ENCODE peak calls at places on chromosome 16, in four cellular contexts. P is prostate gland, L is HFF-Myc, J is choroid plexus epithelial cell. Q is an unnamed sample.

GRCh38 chr16:69607674-69608073 is 41.9 kb downstream of the NFAT5 start:
- DNase-seq in L (no peak), P (no peak), J (no peak), Q (no peak)

GRCh38 chr16:85051710-85052082 is 24.1 kb downstream of the KIAA0513 start:
- DNase-seq in L (no peak), J (no peak), P (no peak), Q (no peak)

GRCh38 chr16:14196539-14196938 is 125.4 kb downstream of the MRTFB start:
- DNase-seq in P (no peak), J (peak; percentile 38), L (no peak), Q (peak; percentile 19)

GRCh38 chr16:85715169-85716015 is 26.6 kb upstream of the GINS2 start:
- DNase-seq in L (no peak), P (peak; percentile 55), J (peak; percentile 41), Q (peak; percentile 62)

GRCh38 chr16:50407351-50407750 is 38.6 kb upstream of the BRD7 start:
- DNase-seq in J (no peak), P (no peak), L (no peak), Q (no peak)

GRCh38 chr16:50688083-50688482 is 5.3 kb upstream of the NOD2 start:
- DNase-seq in J (no peak), L (no peak), P (no peak), Q (no peak)

GRCh38 chr16:85718682-85719081 is 29.9 kb upstream of the GINS2 start:
- DNase-seq in P (no peak), L (no peak), J (peak; percentile 13), Q (no peak)

GRCh38 chr16:3168706-3169105 is 19.3 kb upstream of the OR1F1 start:
- DNase-seq in L (no peak), J (no peak), P (no peak), Q (no peak)

GRCh38 chr16:54347961-54348360 is 61.4 kb upstream of the IRX3 start:
- DNase-seq in P (no peak), J (no peak), L (no peak), Q (no peak)

GRCh38 chr16:85858984-85859817 is 39.8 kb upstream of the IRF8 start:
- DNase-seq in J (no peak), L (no peak), P (no peak), Q (no peak)

GRCh38 chr16:9049241-9049640 is 42.2 kb upstream of the HAPSTR1 start:
- DNase-seq in L (no peak), P (no peak), J (peak; percentile 84), Q (peak; percentile 92)

GRCh38 chr16:9047689-9048301 is 43.6 kb upstream of the HAPSTR1 start:
- DNase-seq in L (peak; percentile 99), P (peak; percentile 66), J (peak; percentile 99), Q (peak; percentile 99)

GRCh38 chr16:9048302-9048700 is 43.1 kb upstream of the HAPSTR1 start:
- DNase-seq in P (no peak), J (peak; percentile 53), L (no peak), Q (no peak)

GRCh38 chr16:9053006-9053601 is 38.3 kb upstream of the HAPSTR1 start:
- DNase-seq in P (no peak), J (peak; percentile 89), L (no peak), Q (peak; percentile 88)

GRCh38 chr16:9050102-9050830 is 41.2 kb upstream of the HAPSTR1 start:
- DNase-seq in J (peak; percentile 41), L (no peak), P (no peak), Q (no peak)
- TF ChIP-seq CTCF in J (peak; percentile 72), L (peak; percentile 76), P (no peak), Q (peak; percentile 60)

GRCh38 chr16:87854053-87854906 is 15.0 kb downstream of the SLC7A5 start:
- DNase-seq in J (no peak), P (no peak), L (no peak), Q (no peak)

GRCh38 chr16:87855852-87856715 is 13.2 kb downstream of the SLC7A5 start:
- DNase-seq in J (peak; percentile 82), L (no peak), P (peak; percentile 83), Q (peak; percentile 62)

GRCh38 chr16:87853411-87854052 is 15.8 kb downstream of the SLC7A5 start:
- DNase-seq in J (peak; percentile 91), P (peak; percentile 96), L (peak; percentile 40), Q (peak; percentile 96)

GRCh38 chr16:87854907-87855683 is 14.2 kb downstream of the SLC7A5 start:
- DNase-seq in P (no peak), L (no peak), J (no peak), Q (no peak)

DNA sequence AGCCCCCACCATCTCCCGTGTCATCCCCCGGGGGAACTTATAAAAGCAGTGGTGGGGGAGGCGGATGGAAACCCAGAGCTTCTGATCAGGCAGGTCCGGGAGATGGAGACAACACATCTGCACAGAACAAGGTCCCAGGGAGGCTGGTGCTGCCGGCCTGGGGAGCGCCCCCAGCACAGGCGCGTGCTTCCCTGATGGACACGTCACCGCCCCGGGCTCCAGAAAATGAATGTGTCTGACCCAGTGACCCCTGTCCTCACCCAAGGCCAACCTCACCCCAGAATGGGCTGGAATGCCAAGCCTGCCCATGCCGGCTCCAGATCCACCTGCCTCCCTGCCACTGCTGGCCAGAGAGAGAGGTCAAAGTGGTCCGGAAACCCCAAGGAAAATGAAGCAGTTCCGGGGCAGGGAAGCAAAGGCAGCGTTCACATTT is 12.5 kb downstream of the SLC7A5 start:
- DNase-seq in L (no peak), P (no peak), J (peak; percentile 24), Q (no peak)
- H3K4me3 ChIP-seq in L (no peak overlapping the region), P (no peak overlapping the region), J (no peak overlapping the region), Q (no peak overlapping the region)

GRCh38 chr16:68244903-68245853 is at the start of gene PLA2G15:
- DNase-seq in P (peak; percentile 95), J (peak; percentile 97), L (peak; percentile 71), Q (peak; percentile 96)
- TF ChIP-seq CTCF in P (no peak), J (no peak), L (no peak), Q (no peak)

GRCh38 chr16:89199241-89200123 is 855 bp downstream of the SLC22A31 start:
- DNase-seq in J (no peak), P (no peak), L (no peak), Q (no peak)

GRCh38 chr16:89201467-89202377 is 1.4 kb upstream of the SLC22A31 start:
- DNase-seq in L (peak; percentile 5), J (peak; percentile 57), P (peak; percentile 89), Q (peak; percentile 67)

GRCh38 chr16:89200124-89200849 is at the start of gene SLC22A31:
- DNase-seq in J (no peak), L (no peak), P (no peak), Q (no peak)

GRCh38 chr16:89200850-89201466 is 621 bp upstream of the SLC22A31 start:
- DNase-seq in J (no peak), P (no peak), L (no peak), Q (no peak)

DNA sequence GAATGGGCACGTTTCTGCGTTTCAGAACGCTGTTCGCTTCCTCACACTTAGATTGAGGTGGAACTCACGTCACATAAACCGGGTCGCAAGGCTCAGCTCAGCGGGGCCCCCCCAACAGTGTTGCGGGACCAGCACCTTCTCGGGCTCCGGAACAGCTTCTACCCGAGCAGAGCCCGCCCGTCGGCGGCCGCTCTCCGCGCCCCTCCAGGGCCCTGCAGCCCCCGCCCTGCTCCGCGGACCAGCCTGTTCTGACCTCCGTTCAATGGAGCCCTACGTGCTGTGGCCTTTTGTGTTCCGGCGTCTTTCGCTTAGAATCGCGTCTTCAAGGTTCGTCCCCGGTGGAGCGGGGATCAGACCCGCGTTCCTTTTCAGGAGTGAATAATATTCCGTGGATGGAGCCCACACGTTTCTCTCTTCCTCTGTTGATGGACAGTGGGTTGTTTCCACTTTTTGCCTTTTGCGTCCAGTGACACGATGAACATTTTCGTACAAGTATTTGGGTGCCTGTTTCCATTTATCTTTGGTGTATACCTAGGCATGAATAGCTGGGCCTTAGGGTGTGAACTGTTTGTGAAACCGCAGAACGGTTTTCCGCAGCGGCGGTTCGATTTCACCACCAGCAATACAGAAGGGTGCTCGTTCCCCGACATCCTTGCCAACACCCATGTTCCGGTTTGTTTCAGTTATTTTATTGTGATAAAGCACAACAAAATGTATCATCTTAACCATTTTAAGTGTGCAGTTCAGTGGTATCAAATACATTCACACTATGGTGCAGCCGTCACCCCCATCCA is 2.3 kb upstream of the SLC22A31 start:
- DNase-seq in J (no peak), P (no peak), L (no peak), Q (no peak)
- H3K4me3 ChIP-seq in J (no peak overlapping the region), P (peak overlapping the region; percentile 26), L (no peak overlapping the region), Q (no peak overlapping the region)

GRCh38 chr16:73217654-73218053 is 169.7 kb upstream of the ZFHX3 start:
- DNase-seq in P (no peak), J (no peak), L (no peak), Q (no peak)

GRCh38 chr16:73214825-73215481 is 167.0 kb upstream of the ZFHX3 start:
- DNase-seq in L (peak; percentile 92), P (no peak), J (no peak), Q (peak; percentile 66)

GRCh38 chr16:73215482-73216377 is 167.8 kb upstream of the ZFHX3 start:
- DNase-seq in L (no peak), P (no peak), J (no peak), Q (peak; percentile 52)

GRCh38 chr16:73216932-73217331 is 169.0 kb upstream of the ZFHX3 start:
- DNase-seq in J (no peak), P (no peak), L (no peak), Q (no peak)

DNA sequence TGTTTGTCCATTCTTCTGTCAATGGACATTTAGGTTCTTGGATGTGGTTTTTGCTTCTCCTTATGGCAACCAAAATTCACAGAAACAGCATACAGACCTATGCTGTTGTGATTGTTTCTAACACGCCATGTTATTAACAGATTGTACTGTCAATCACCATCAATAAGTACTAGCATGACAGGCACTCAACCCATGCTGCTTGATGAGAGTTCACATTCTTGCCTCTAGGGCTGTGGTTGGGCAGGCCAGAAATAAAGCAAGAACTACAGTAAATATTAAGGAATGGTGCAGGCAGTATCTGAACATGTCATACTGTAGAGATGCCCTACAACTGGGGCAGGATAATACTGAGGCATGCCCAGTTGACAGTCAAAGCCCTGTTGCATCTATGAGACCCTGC is 171.2 kb upstream of the ZFHX3 start:
- DNase-seq in L (no peak), J (no peak), P (no peak), Q (no peak)
- TF ChIP-seq CTCF in L (peak; percentile 17), J (peak; percentile 35), P (no peak), Q (peak; percentile 30)

GRCh38 chr16:29962344-29962994 is 590 bp downstream of the TMEM219 start:
- DNase-seq in L (no peak), J (peak; percentile 65), P (peak; percentile 24), Q (peak; percentile 69)

GRCh38 chr16:29961479-29962343 is at the start of gene TMEM219:
- DNase-seq in J (peak; percentile 82), L (peak; percentile 35), P (peak; percentile 88), Q (peak; percentile 89)

GRCh38 chr16:29959293-29959692 is 2.6 kb upstream of the TMEM219 start:
- DNase-seq in P (no peak), J (no peak), L (no peak), Q (no peak)

GRCh38 chr16:29963021-29963743 is 1.3 kb downstream of the TMEM219 start:
- DNase-seq in L (no peak), J (no peak), P (no peak), Q (no peak)

DNA sequence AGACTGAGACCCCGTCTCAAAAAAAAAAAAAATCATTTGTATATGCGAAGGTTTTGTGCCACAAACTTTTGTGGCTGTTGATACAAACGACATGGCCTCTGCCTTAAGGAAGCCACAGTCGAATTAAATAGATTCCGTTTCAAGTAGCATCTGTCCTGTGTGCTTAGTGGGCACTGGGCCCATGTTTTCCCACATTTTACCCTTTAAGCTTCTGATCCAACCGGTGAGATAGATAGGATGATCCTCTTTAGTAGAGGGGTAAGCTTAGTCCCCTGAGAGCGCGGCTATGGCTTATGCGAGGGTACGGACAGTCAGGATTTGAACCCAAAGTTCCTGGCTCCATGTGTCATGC is 776 bp upstream of the TMEM219 start:
- DNase-seq in J (no peak), L (no peak), P (no peak), Q (no peak)
- H3K4me3 ChIP-seq in J (peak overlapping the region; percentile 78), L (peak overlapping the region; percentile 63), P (peak overlapping the region; percentile 70), Q (peak overlapping the region; percentile 84)

Q was measured in fibroblast of villous mesenchyme.